ENCODE peak calls at places on chromosomes 3 and 15, in four cellular contexts. J is tibial nerve, Y is HFFc6, N is mesothelial cell of epicardium. F is an unnamed sample.

GRCh38 chr15:72182673-72183072 is 14.9 kb downstream of the GRAMD2A start:
- DNase-seq in J (no peak), Y (no peak), N (no peak), F (no peak)

GRCh38 chr3:188021502-188022040 is 132.4 kb upstream of the LPP start:
- DNase-seq in J (no peak), Y (peak), N (no peak), F (no peak)

GRCh38 chr3:40645883-40646282 is 121.1 kb downstream of the ZNF621 start:
- DNase-seq in J (peak), Y (no peak), N (no peak), F (no peak)

GRCh38 chr3:126317029-126317996 is 39.9 kb downstream of the KLF15 start:
- DNase-seq in J (no peak), Y (no peak), N (no peak), F (no peak)

GRCh38 chr3:157369712-157370447 is 66.8 kb upstream of the PTX3 start:
- DNase-seq in J (no peak), Y (no peak), N (no peak), F (no peak)

GRCh38 chr15:42705336-42705735 is 31.6 kb downstream of the CDAN1 start:
- DNase-seq in J (no peak), Y (no peak), N (no peak), F (no peak)

GRCh38 chr15:25070357-25070963 is 115.7 kb downstream of the SNRPN start:
- DNase-seq in J (no peak), Y (no peak), N (no peak), F (no peak)

GRCh38 chr3:128491071-128491899 is 1.7 kb downstream of the GATA2 start:
- DNase-seq in J (no peak), Y (no peak), N (no peak), F (no peak)

GRCh38 chr3:187520027-187520945 is 149.9 kb downstream of the SST start:
- DNase-seq in J (peak), Y (peak), N (no peak), F (no peak)

GRCh38 chr15:101124731-101125558 is 126.9 kb downstream of the CHSY1 start:
- DNase-seq in J (no peak), Y (peak), N (no peak), F (no peak)

GRCh38 chr3:2661078-2661477 is 449.1 kb downstream of the IL5RA start:
- DNase-seq in J (no peak), Y (no peak), N (no peak), F (no peak)

GRCh38 chr3:14718539-14718938 is 43.6 kb downstream of the C3orf20 start:
- DNase-seq in J (no peak), Y (no peak), N (no peak), F (no peak)

GRCh38 chr3:183301937-183302580 is 49.0 kb downstream of the B3GNT5 start:
- DNase-seq in J (no peak), Y (no peak), N (no peak), F (no peak)

GRCh38 chr15:85330941-85331588 is 49.3 kb upstream of the AKAP13 start:
- DNase-seq in J (peak), Y (peak), N (peak), F (peak)

GRCh38 chr3:100693225-100693624 is 16.1 kb upstream of the TFG start:
- DNase-seq in J (no peak), Y (no peak), N (no peak), F (no peak)

GRCh38 chr3:18559323-18559972 is 134.3 kb upstream of the SATB1 start:
- DNase-seq in J (no peak), Y (peak), N (peak), F (peak)
- TF ChIP-seq CTCF in J (peak), Y (peak), N (peak), F (peak)

GRCh38 chr3:141380279-141380678 is 12.0 kb downstream of the ZBTB38 start:
- DNase-seq in J (no peak), Y (no peak), N (no peak), F (no peak)

GRCh38 chr3:141379250-141379872 is 11.1 kb downstream of the ZBTB38 start:
- DNase-seq in J (no peak), Y (no peak), N (no peak), F (no peak)

GRCh38 chr3:141378556-141378955 is 10.3 kb downstream of the ZBTB38 start:
- DNase-seq in J (no peak), Y (no peak), N (no peak), F (no peak)

GRCh38 chr3:141382571-141382970 is 14.3 kb downstream of the ZBTB38 start:
- DNase-seq in J (no peak), Y (no peak), N (no peak), F (no peak)

DNA sequence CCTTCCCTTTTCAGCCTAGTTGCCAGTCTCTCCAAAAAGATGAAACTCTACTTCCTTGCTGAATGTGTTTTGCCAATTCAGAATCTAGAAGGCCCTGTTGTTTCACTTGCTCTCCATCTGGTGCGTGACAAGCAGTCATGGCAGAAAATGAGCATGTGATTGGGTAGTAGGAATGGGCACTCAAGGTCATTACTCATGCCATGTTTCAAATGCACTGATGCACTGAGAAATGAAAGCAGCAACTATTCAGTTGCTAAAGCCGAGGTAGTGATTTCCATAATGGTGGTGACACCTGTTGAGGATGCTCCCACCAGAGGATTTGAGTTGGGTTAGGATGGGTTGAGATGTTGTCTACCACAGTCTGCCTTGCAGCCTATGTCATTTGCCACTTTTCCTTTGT is 12.7 kb downstream of the ZBTB38 start:
- DNase-seq in J (no peak), Y (no peak), N (no peak), F (no peak)
- TF ChIP-seq CTCF in J (no peak), Y (no peak), N (no peak), F (no peak)

GRCh38 chr3:97975466-97975865 is 3.2 kb upstream of the RIOX2 start:
- DNase-seq in J (no peak), Y (no peak), N (no peak), F (no peak)
- TF ChIP-seq CTCF in J (peak), Y (peak), N (no peak), F (no peak)

DNA sequence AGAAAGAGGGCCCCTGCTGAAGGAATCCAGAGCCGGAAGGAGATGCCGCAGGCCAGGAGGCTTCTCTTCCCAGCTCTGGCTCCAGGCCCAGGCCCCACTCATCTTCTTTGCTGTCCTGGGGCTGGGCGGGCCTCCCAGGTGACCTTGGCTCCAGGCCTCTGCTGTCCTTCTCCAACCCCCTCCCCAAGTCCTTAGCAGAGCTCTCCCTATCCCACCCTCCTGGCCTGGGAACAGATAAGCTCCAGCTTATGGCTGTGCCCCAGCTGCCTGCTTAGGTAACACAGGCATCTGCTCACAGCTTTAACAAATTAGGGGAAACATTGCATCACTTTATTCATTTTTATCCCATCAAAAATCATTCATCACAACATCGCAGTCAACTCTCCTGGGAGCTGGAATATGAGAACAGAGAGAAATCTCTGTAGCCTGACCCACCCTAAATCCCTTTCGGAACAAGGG is 86.9 kb downstream of the SEMA5B start:
- DNase-seq in J (no peak), Y (no peak), N (no peak), F (no peak)
- TF ChIP-seq CTCF in J (no peak), Y (no peak), N (no peak), F (no peak)